ENCODE peak calls at places on chromosome 3, in five cellular contexts. C is brain microvascular endothelial cell, L is NT2/D1, O is hepatocyte, A is A673. Z is an unnamed sample.

GRCh38 chr3:197298858-197299854 is 744 bp upstream of the DLG1 start:
- DNase-seq in C (no peak), L (no peak), O (peak; percentile 72), A (no peak), Z (peak; percentile 19)

GRCh38 chr3:64717872-64718613 is 30.2 kb upstream of the ADAMTS9 start:
- DNase-seq in C (no peak), L (no peak), O (no peak), A (no peak), Z (no peak)

GRCh38 chr3:144104146-144104545 is 132.5 kb downstream of the DIPK2A start:
- DNase-seq in C (no peak), L (no peak), O (no peak), A (no peak), Z (no peak)

GRCh38 chr3:128867200-128868125 is 12.0 kb upstream of the ACAD9 start:
- DNase-seq in C (no peak), L (no peak), O (no peak), A (no peak), Z (no peak)

GRCh38 chr3:151384741-151385174 is at the start of gene P2RY12:
- DNase-seq in C (no peak), L (no peak), O (no peak), A (no peak), Z (no peak)

GRCh38 chr3:193843447-193844301 is 250.7 kb downstream of the OPA1 start:
- DNase-seq in C (no peak), L (no peak), O (peak; percentile 81), A (no peak), Z (no peak)

GRCh38 chr3:158434412-158435038 is 136.5 kb upstream of the MLF1 start:
- DNase-seq in C (peak; percentile 70), L (peak; percentile 51), O (peak; percentile 82), A (peak; percentile 80), Z (peak; percentile 65)

GRCh38 chr3:184734903-184735630 is 23.2 kb upstream of the MAGEF1 start:
- DNase-seq in C (no peak), L (no peak), O (no peak), A (no peak), Z (no peak)

GRCh38 chr3:190194506-190194905 is 73.8 kb upstream of the P3H2 start:
- DNase-seq in C (no peak), L (no peak), O (no peak), A (no peak), Z (no peak)

GRCh38 chr3:32794487-32795308 is 23.1 kb upstream of the TRIM71 start:
- DNase-seq in C (peak; percentile 5), L (no peak), O (peak; percentile 79), A (no peak), Z (no peak)

GRCh38 chr3:100358413-100358812 is 23.9 kb downstream of the NIT2 start:
- DNase-seq in C (no peak), L (no peak), O (no peak), A (no peak), Z (no peak)

DNA sequence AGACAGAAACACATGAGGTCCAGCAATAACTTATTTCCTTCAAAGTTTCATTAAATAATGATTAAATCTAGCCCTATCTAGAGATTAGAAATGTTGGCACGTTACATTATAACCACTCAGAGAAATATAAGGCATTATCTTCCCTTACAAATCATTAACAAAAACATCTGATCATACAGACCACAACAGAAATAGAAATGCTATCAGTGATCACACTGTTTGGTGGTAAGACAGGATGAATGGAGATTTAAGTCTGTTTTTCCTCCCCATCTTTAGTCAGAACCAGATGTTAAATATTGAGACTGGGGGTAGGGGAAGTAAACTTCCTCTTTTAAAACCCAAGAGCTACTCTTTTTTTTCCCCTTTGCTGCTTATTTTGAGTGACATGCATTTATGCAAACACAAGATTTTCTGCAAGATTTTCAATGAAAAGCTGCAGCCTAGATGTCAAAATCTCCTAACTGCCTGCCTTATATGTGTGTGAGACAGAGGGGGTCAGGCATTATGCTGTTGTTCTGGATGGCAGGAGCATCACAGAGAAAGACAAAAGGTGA is 70.4 kb downstream of the CBLB start:
- DNase-seq in C (no peak), L (peak; percentile 5), O (no peak), A (no peak), Z (no peak)
- H3K4me3 ChIP-seq in C (no peak overlapping the region), L (no peak overlapping the region), O (no peak overlapping the region), A (no peak overlapping the region), Z (no peak overlapping the region)

GRCh38 chr3:49029563-49029884 is 326 bp upstream of the IMPDH2 start:
- DNase-seq in C (no peak), L (no peak), O (no peak), A (no peak), Z (no peak)
- H3K4me3 ChIP-seq in C (no peak overlapping the region), L (peak overlapping the region; percentile 77), O (no peak overlapping the region), A (peak overlapping the region; percentile 66), Z (no peak overlapping the region)

DNA sequence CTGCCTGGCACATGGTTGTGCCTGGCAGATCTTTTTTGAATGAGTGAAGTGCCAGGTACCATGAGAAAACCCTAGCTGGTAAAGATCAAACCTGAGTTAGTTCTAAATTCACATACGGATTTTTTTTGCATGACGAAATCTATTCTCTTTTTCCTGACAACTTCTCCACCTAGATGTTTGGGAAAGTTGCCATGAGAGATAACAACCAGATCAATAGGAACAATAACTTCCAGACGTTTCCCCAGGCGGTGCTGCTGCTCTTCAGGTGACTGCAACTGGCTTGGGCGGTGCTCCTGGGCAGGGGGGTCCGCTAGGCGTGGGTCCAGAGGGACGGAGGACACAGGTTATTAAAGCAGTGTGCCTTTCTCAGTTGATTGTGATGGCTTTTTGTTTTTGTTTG is 71.8 kb downstream of the CHDH start:
- DNase-seq in C (no peak), L (no peak), O (no peak), A (no peak), Z (no peak)
- H3K4me3 ChIP-seq in C (no peak overlapping the region), L (no peak overlapping the region), O (no peak overlapping the region), A (no peak overlapping the region), Z (no peak overlapping the region)

DNA sequence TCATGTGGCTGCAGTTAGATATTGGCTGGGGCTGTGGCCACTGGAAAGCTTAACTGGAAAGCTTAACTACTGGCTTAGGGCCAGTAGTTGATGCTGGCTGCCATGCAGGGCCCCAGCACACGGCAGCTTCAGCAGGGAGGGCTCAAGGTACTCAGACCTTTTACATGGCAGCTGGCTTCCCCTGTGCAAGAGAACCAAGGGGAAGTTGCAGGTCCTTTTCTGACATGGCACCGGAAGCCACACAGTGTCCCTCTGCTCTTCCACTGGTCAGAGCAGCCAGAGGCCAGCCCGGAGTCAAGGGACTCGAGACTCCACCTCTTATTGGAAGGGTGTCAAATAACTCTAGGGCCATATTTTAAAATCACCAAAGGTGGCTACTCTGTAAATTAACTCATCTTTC is 24.5 kb downstream of the CCR9 start:
- DNase-seq in C (no peak), L (no peak), O (no peak), A (no peak), Z (no peak)
- H3K4me3 ChIP-seq in C (no peak overlapping the region), L (no peak overlapping the region), O (no peak overlapping the region), A (no peak overlapping the region), Z (no peak overlapping the region)

GRCh38 chr3:95721938-95722337 is 1092.5 kb upstream of the EPHA6 start:
- DNase-seq in C (no peak), L (no peak), O (peak; percentile 10), A (no peak), Z (no peak)
- H3K4me3 ChIP-seq in C (no peak overlapping the region), L (no peak overlapping the region), O (no peak overlapping the region), A (no peak overlapping the region), Z (no peak overlapping the region)

DNA sequence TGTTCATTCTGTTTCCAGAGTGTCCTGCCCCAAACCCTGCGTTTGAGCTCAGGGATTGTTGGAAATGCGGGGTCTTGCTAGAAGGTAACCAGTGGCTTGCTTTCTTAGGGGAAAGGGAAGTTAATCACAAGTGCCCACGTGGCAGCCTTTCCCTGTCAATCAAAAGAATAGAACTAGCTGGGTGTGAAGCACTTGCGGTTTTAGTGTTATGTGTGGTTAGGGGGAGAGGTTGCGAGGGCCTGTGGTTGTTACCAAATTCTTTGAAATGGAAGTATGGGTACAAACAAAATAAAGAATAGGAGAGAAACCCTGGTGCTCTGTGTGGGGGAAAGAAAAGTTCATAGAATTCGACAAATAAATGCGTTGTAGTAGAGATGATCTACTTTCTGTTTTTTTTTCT is 67.6 kb downstream of the FNDC3B start:
- DNase-seq in C (no peak), L (no peak), O (no peak), A (no peak), Z (no peak)
- H3K4me3 ChIP-seq in C (no peak overlapping the region), L (no peak overlapping the region), O (no peak overlapping the region), A (no peak overlapping the region), Z (no peak overlapping the region)

DNA sequence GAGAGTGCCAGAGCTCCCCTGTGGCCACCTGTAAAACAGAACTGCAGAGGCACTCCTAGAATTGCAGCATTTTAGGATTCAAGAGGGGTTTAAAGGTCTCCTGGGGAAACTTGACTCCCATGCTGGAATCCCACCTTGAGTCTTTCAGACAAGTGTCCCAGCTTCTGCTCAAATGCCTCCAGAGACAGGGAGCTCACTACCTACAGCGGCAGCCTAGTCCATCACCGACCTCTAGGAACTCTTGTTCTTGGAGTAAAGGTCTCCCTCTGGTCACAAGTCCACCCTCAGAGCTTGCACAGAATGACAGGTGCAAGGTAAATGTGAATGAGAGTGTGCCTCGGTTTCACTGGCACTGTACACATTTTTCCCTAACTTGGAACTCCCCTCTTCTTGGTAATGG is 72.0 kb downstream of the NUP210 start:
- DNase-seq in C (no peak), L (no peak), O (no peak), A (no peak), Z (no peak)
- H3K4me3 ChIP-seq in C (no peak overlapping the region), L (no peak overlapping the region), O (no peak overlapping the region), A (no peak overlapping the region), Z (no peak overlapping the region)